ENCODE peak calls at places on chromosomes 5 and 9, in nine cellular contexts. P is lung, Y is DND-41, V is tibial nerve, B is cardiac fibroblast, T is foreskin fibroblast, O is omental fat pad, W is OCI-LY7, F is brain microvascular endothelial cell. I is an unnamed sample.
A peak's percentile ranks its signal among the peaks of the same experiment; 100 is the strongest.

GRCh38 chr5:109898547-109899544 is 209.1 kb downstream of the MAN2A1 start:
- DNase-seq in O (no peak), V (no peak), W (no peak), Y (no peak), T (peak; percentile 7), P (no peak), F (no peak), B (no peak), I (no peak)

GRCh38 chr9:19992556-19992955 is 203.7 kb upstream of the SLC24A2 start:
- DNase-seq in Y (peak; percentile 66), V (no peak), O (no peak), F (peak; percentile 72), W (no peak), B (peak; percentile 26), T (peak; percentile 90), P (no peak), I (no peak)

GRCh38 chr5:127994087-127994660 is 89.4 kb upstream of the SLC12A2 start:
- DNase-seq in T (no peak), P (no peak), W (no peak), B (no peak), F (no peak), Y (no peak), V (no peak), O (no peak), I (no peak)

GRCh38 chr9:17082343-17082742 is 52.5 kb upstream of the CNTLN start:
- DNase-seq in T (peak; percentile 51), B (peak; percentile 51), V (peak; percentile 18), Y (no peak), F (peak; percentile 54), O (no peak), P (no peak), W (no peak), I (no peak)

GRCh38 chr9:136206602-136207333 is 1.8 kb upstream of the LHX3 start:
- DNase-seq in W (no peak), T (no peak), Y (no peak), V (no peak), P (no peak), O (no peak), B (no peak), F (no peak), I (no peak)

GRCh38 chr9:92483896-92484545 is 1.7 kb upstream of the ASPN start:
- DNase-seq in V (no peak), B (peak; percentile 63), W (no peak), Y (no peak), T (peak; percentile 64), F (no peak), O (no peak), P (no peak), I (no peak)

GRCh38 chr5:82586176-82586575 is 308.0 kb upstream of the RPS23 start:
- DNase-seq in Y (peak; percentile 67), B (peak; percentile 31), P (no peak), T (no peak), O (no peak), W (no peak), V (no peak), F (no peak), I (no peak)

GRCh38 chr5:116574682-116575634 is at the start of gene SEMA6A:
- DNase-seq in O (peak; percentile 53), B (peak; percentile 93), V (peak; percentile 65), F (peak; percentile 85), W (no peak), Y (no peak), P (peak; percentile 86), T (peak; percentile 96), I (peak; percentile 81)

GRCh38 chr5:79236970-79237734 is 1.2 kb downstream of the JMY start:
- DNase-seq in Y (peak; percentile 30), O (no peak), P (peak; percentile 36), F (peak; percentile 16), W (peak; percentile 54), B (peak; percentile 44), T (peak; percentile 64), V (no peak), I (peak; percentile 58)

GRCh38 chr5:39064450-39064849 is 9.7 kb downstream of the RICTOR start:
- DNase-seq in Y (no peak), B (no peak), W (no peak), P (no peak), T (no peak), O (no peak), V (no peak), F (no peak), I (no peak)

GRCh38 chr5:128836571-128836970 is 128.7 kb upstream of the SLC27A6 start:
- DNase-seq in V (no peak), T (no peak), O (no peak), W (no peak), B (no peak), F (no peak), Y (no peak), P (no peak), I (no peak)

GRCh38 chr5:81650992-81651391 is 99.9 kb downstream of the SSBP2 start:
- DNase-seq in P (no peak), B (no peak), V (no peak), W (no peak), T (no peak), Y (no peak), O (no peak), F (no peak), I (no peak)

GRCh38 chr5:34042302-34042701 is 711 bp downstream of the C1QTNF3 start:
- DNase-seq in B (no peak), O (no peak), T (no peak), W (no peak), Y (no peak), P (no peak), F (no peak), V (no peak), I (no peak)

GRCh38 chr5:178785999-178786398 is 55.5 kb upstream of the ZNF354A start:
- DNase-seq in V (no peak), B (no peak), T (no peak), Y (no peak), F (peak; percentile 90), O (no peak), P (no peak), W (no peak), I (no peak)

GRCh38 chr5:56313004-56313531 is 79.9 kb upstream of the ANKRD55 start:
- DNase-seq in P (no peak), B (no peak), O (no peak), W (no peak), V (no peak), T (no peak), F (no peak), Y (no peak), I (no peak)

GRCh38 chr5:151095341-151096000 is 14.6 kb upstream of the TNIP1 start:
- DNase-seq in F (no peak), B (peak; percentile 65), Y (no peak), W (no peak), O (no peak), T (peak; percentile 74), P (no peak), V (no peak), I (no peak)

GRCh38 chr5:122129332-122129731 is at the start of gene ZNF474:
- DNase-seq in F (peak; percentile 99), Y (no peak), B (peak; percentile 97), T (peak; percentile 96), W (no peak), V (no peak), P (no peak), O (no peak), I (peak; percentile 53)

GRCh38 chr5:76144892-76145291 is 61.7 kb downstream of the SV2C start:
- DNase-seq in P (no peak), W (no peak), T (no peak), Y (no peak), O (no peak), V (no peak), B (no peak), F (no peak), I (no peak)

GRCh38 chr5:76143884-76144283 is 60.7 kb downstream of the SV2C start:
- DNase-seq in O (no peak), W (no peak), T (no peak), B (no peak), V (no peak), P (no peak), Y (no peak), F (no peak), I (no peak)

DNA sequence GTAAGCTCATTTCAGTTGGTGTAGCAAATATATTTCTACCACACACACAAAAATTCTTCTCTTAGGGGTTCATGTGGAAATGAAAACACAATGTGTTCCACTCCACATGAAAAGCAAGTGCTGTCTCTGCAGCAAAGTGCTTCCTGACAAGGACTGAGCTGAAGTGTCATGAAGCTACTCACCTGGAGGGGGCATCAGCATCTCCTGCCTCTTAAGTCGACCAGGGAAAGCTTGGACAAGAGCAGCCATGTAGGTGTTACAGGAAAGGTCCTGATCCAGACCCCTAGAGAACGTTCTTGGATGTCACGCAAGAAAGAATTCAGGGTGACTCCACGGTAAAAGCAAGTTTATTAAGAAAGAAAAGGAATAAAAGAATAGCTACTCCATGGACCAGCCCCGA is 62.8 kb downstream of the SV2C start:
- DNase-seq in P (no peak), F (no peak), Y (no peak), T (no peak), V (no peak), W (peak; percentile 47), O (no peak), B (no peak), I (no peak)
- TF ChIP-seq CTCF in P (no peak), F (peak; percentile 13), Y (peak; percentile 23), T (no peak), V (no peak), W (peak; percentile 70), O (no peak), B (no peak), I (no peak)

DNA sequence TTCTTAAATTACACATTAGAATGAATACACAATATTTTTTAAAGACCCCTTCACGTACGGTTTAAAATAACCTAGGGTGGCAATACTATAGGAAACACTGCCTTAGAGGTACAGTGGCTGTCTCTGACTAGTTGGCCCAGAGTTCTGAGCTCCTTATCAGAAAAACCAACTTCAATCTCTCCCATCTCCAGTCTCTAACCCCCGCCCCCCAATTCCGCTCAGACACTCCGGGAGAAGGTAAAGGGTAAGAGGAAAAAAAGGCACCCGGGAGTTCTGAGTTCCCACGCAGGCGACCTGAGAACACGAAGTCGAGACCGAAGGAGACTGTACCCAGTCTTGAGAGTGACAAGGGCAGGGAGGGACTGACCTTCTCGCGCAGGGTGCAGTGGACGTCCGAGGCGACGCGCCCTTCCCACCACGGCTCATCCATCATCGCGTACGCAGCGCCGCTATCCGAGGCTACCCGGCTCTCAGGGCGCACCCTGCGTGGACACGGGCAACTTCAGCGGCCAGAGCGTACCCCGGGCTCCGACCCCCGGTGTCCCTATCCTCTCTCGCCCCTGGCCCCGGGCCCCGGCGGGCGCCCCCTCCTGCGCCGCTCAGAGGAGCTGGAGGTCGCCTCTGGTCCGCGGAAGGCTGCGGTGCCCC is 749 bp downstream of the CCNJL start:
- DNase-seq in B (peak; percentile 13), P (peak; percentile 51), W (no peak), Y (no peak), F (no peak), O (no peak), T (peak; percentile 41), V (no peak), I (no peak)
- TF ChIP-seq CTCF in B (no peak), P (no peak), W (no peak), Y (no peak), F (no peak), O (no peak), T (no peak), V (no peak), I (no peak)

GRCh38 chr9:124511426-124511840 is 4.2 kb upstream of the NR5A1 start:
- DNase-seq in W (no peak), P (no peak), V (no peak), F (no peak), B (no peak), O (no peak), Y (no peak), T (no peak), I (no peak)
- TF ChIP-seq CTCF in W (no peak), P (no peak), V (no peak), F (peak; percentile 5), B (no peak), O (no peak), Y (no peak), T (no peak), I (no peak)

GRCh38 chr9:124855566-124855943 is 2.3 kb downstream of the WDR38 start:
- DNase-seq in V (no peak), B (no peak), F (no peak), O (no peak), Y (no peak), W (no peak), T (no peak), P (no peak), I (no peak)
- TF ChIP-seq CTCF in V (no peak), B (no peak), F (no peak), O (no peak), Y (no peak), W (no peak), T (no peak), P (no peak), I (no peak)

I was measured in mesothelial cell of epicardium.